ENCODE peak calls at places on chromosomes 3 and 15, in four cellular contexts. G, A, K and U are unnamed samples.

GRCh38 chr15:33145447-33145846 is 49.1 kb downstream of the FMN1 start:
- DNase-seq in K (no peak), G (no peak), A (no peak), U (no peak)

GRCh38 chr3:191362036-191362435 is 31.7 kb upstream of the UTS2B start:
- DNase-seq in A (no peak), G (no peak), K (no peak), U (no peak)

GRCh38 chr3:46017720-46018119 is 9.6 kb downstream of the XCR1 start:
- DNase-seq in K (no peak), G (no peak), A (no peak), U (no peak)

GRCh38 chr3:41330465-41330864 is 131.2 kb downstream of the CTNNB1 start:
- DNase-seq in A (peak), K (no peak), G (no peak), U (no peak)

GRCh38 chr3:14444380-14444779 is 42.0 kb downstream of the SLC6A6 start:
- DNase-seq in G (no peak), K (no peak), A (no peak), U (no peak)

GRCh38 chr15:25368855-25369254 is 70.0 kb downstream of the UBE3A start:
- DNase-seq in G (no peak), A (peak), K (no peak), U (no peak)

GRCh38 chr3:69288161-69288895 is 97.6 kb downstream of the FRMD4B start:
- DNase-seq in G (no peak), K (no peak), A (no peak), U (no peak)

GRCh38 chr3:61876797-61877196 is 315.4 kb downstream of the PTPRG start:
- DNase-seq in G (no peak), A (peak), K (no peak), U (no peak)

GRCh38 chr3:129624347-129625070 is 18.0 kb upstream of the PLXND1 start:
- DNase-seq in A (peak), K (no peak), G (no peak), U (no peak)

GRCh38 chr3:66041116-66041515 is 2.4 kb upstream of the MAGI1 start:
- DNase-seq in G (no peak), K (no peak), A (peak), U (no peak)

GRCh38 chr15:29435811-29436210 is 166.2 kb upstream of the NSMCE3 start:
- DNase-seq in G (no peak), K (no peak), A (no peak), U (no peak)

GRCh38 chr3:137121704-137122314 is 164.0 kb downstream of the IL20RB start:
- DNase-seq in A (peak), G (no peak), K (peak), U (peak)

GRCh38 chr3:4071481-4072184 is 231.5 kb upstream of the SETMAR start:
- DNase-seq in G (no peak), K (no peak), A (no peak), U (no peak)

GRCh38 chr3:73389104-73389809 is 235.5 kb downstream of the PDZRN3 start:
- DNase-seq in K (no peak), G (no peak), A (no peak), U (no peak)

GRCh38 chr3:47250309-47251060 is 32.1 kb downstream of the KIF9 start:
- DNase-seq in K (peak), G (peak), A (peak), U (peak)

GRCh38 chr15:51649659-51650521 is 27.3 kb upstream of the DMXL2 start:
- DNase-seq in G (peak), A (peak), K (peak), U (peak)

GRCh38 chr15:75038948-75039533 is 15.7 kb downstream of the PPCDC start:
- DNase-seq in K (peak), A (no peak), G (no peak), U (no peak)

GRCh38 chr15:100879046-100879445 is 585 bp upstream of the ALDH1A3 start:
- DNase-seq in A (no peak), K (no peak), G (peak), U (no peak)

GRCh38 chr3:141863497-141863896 is 12.9 kb upstream of the ATP1B3 start:
- DNase-seq in A (no peak), G (no peak), K (no peak), U (no peak)

GRCh38 chr3:124560406-124561215 is 169.6 kb upstream of the UMPS start:
- DNase-seq in K (no peak), G (no peak), A (no peak), U (no peak)

GRCh38 chr3:38738630-38739395 is 77.2 kb downstream of the SCN10A start:
- DNase-seq in K (peak), A (peak), G (peak), U (peak)

GRCh38 chr15:88610756-88611231 is 10.3 kb upstream of the AEN start:
- DNase-seq in A (peak), G (no peak), K (no peak), U (no peak)

GRCh38 chr3:122094693-122095092 is 39.5 kb downstream of the CD86 start:
- DNase-seq in K (no peak), G (no peak), A (no peak), U (no peak)

GRCh38 chr3:177735441-177735840 is 538.2 kb upstream of the TBL1XR1 start:
- DNase-seq in G (no peak), A (no peak), K (no peak), U (no peak)

GRCh38 chr3:151835751-151836550 is 22.0 kb downstream of the AADAC start:
- DNase-seq in K (no peak), G (peak), A (peak), U (no peak)

GRCh38 chr15:55970286-55970685 is 23.1 kb downstream of the NEDD4 start:
- DNase-seq in G (no peak), K (no peak), A (no peak), U (no peak)

GRCh38 chr15:50145451-50145872 is 26.4 kb upstream of the ATP8B4 start:
- DNase-seq in K (peak), A (peak), G (peak), U (peak)

GRCh38 chr3:61387817-61388216 is 136.6 kb upstream of the FHIT start:
- DNase-seq in G (no peak), K (no peak), A (no peak), U (no peak)

GRCh38 chr3:29747991-29748390 is 467.1 kb downstream of the RBMS3 start:
- DNase-seq in A (no peak), K (no peak), G (no peak), U (no peak)

GRCh38 chr3:141915016-141915415 is 38.6 kb downstream of the ATP1B3 start:
- DNase-seq in K (no peak), A (peak), G (no peak), U (no peak)

GRCh38 chr3:138879541-138880380 is 45.0 kb upstream of the PIK3CB start:
- DNase-seq in A (no peak), G (no peak), K (no peak), U (no peak)

GRCh38 chr3:99954914-99955644 is 137.4 kb downstream of the CMSS1 start:
- DNase-seq in G (no peak), K (no peak), A (no peak), U (peak)

GRCh38 chr3:157127831-157128767 is 31.8 kb downstream of the CCNL1 start:
- DNase-seq in G (peak), A (peak), K (peak), U (peak)

GRCh38 chr15:49297584-49297983 is 125.5 kb upstream of the FGF7 start:
- DNase-seq in G (no peak), A (no peak), K (no peak), U (no peak)

GRCh38 chr3:123410149-123410515 is 38.8 kb downstream of the ADCY5 start:
- DNase-seq in A (no peak), K (no peak), G (no peak), U (no peak)

GRCh38 chr15:71687902-71688508 is 122.3 kb upstream of the NR2E3 start:
- DNase-seq in A (peak), K (no peak), G (no peak), U (no peak)

DNA sequence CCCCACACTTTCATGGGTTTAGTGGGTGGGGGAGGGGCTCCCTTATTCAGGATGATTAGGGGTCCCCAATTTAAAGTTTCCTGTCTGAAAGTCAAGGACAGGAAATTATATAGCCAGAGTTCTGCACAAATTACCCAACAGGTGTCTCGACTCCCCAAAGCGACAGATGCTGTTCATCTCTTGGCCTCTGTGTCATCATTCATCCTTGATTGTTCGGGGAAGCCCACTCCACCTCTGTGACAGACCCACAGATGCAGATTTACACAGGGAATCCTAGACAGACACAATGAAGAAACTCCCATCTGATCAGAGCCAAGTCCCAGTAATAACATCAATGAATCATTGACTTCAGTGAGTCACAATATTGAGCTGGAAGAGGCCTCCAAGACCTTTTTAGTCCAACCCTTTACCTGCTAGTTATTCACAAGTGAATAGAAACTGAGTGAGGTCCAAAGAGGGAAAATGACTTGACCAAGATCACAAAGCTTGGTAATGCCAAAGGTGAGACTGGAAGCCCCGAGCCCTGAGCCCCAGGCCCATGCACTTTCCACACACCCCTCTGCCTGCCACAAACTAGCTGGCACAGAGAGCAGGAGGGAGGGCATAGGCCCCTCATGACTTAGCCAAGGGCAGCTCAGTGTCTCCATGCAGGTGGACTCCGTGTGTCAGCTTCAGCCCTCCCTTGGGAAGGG is 7.9 kb upstream of the SRP14 start:
- DNase-seq in A (peak), K (no peak), G (peak), U (no peak)
- TF ChIP-seq MAZ in A (no peak), K (no peak), G (no peak), U (no peak)

GRCh38 chr3:194672876-194673275 is 885 bp upstream of the LSG1 start:
- DNase-seq in K (no peak), A (no peak), G (no peak), U (no peak)

GRCh38 chr3:194675081-194675640 is 3.2 kb upstream of the LSG1 start:
- DNase-seq in G (no peak), A (no peak), K (peak), U (no peak)

GRCh38 chr3:194671900-194672808 is at the start of gene LSG1:
- DNase-seq in K (peak), A (peak), G (peak), U (peak)

GRCh38 chr3:194673761-194674160 is 1.8 kb upstream of the LSG1 start:
- DNase-seq in G (no peak), A (no peak), K (no peak), U (no peak)

GRCh38 chr3:194671511-194671899 is 486 bp downstream of the LSG1 start:
- DNase-seq in A (peak), G (peak), K (peak), U (peak)
- TF ChIP-seq MAZ in A (no peak), G (no peak), K (no peak), U (no peak)

GRCh38 chr3:108131105-108131794 is 40.4 kb upstream of the CD47 start:
- DNase-seq in K (no peak), A (peak), G (no peak), U (no peak)

GRCh38 chr3:108134555-108134880 is 43.7 kb upstream of the CD47 start:
- DNase-seq in G (no peak), K (no peak), A (no peak), U (no peak)

GRCh38 chr3:108131795-108132134 is 40.9 kb upstream of the CD47 start:
- DNase-seq in G (no peak), A (no peak), K (no peak), U (no peak)

GRCh38 chr3:108132727-108133373 is 42.0 kb upstream of the CD47 start:
- DNase-seq in A (peak), G (peak), K (no peak), U (no peak)

DNA sequence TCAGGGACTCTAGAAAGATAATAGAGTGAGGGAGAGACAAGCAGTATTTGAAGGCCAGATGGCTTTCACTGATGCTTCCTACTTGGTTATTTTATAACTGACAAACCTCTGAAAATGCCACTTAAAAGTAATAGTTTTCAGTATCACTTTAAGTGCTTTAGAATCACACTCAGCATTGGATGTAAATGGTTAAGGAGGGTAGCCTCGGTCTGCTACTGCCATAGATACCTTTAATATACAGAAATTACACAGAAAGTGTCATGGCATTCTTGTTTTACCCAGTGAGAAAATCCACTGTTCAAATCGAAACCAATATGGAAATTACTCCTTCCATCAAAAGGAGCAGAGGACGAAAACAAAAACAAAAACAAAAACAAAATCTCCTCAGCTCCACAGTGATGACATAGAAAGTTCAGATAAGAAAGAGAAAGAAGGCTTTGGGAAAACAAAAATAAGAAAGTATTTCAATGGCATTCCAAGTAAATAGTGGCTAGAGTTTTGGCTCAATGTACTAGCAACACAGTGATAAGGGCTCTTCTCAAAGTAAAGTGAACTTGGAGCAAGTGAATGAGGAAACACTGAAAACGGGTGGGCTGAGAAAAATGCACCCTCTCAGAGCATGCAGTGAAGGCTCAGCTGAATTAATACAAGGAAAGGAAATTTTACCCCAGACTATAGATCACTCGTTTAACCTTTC is 43.2 kb upstream of the CD47 start:
- DNase-seq in A (no peak), K (no peak), G (no peak), U (no peak)
- TF ChIP-seq MAZ in A (no peak), K (no peak), G (no peak), U (no peak)

DNA sequence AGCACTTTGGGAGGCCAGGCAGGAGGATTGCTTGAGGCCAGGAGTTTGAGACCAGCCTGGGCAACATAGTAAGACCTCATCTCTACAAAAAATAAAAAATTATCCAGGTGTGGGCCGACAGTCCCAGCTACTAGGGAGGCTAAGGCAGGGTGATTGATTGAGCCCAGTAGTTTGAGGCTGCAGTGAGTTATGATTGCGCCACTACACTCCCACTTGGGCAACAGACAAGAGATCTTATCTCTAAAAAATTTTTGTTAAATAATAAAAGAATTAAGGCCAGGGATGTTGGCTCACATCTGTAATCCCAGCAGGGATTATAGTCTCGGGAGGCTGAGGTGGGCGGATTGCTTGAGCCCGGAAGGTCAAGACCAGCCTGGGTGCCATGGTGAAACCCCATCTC is 25.8 kb upstream of the NFKBIZ start:
- DNase-seq in A (no peak), G (no peak), K (no peak), U (no peak)
- TF ChIP-seq MAZ in A (no peak), G (no peak), K (no peak), U (no peak)